ENCODE peak calls at places on chromosomes 1 and 21, in six cellular contexts. B is astrocyte of the spinal cord, E is right lobe of liver, R is pancreas, L is H1, M is coronary artery. X is an unnamed sample.

GRCh38 chr1:1079408-1080121 is 5.5 kb upstream of the RNF223 start:
- DNase-seq in R (peak; percentile 83), E (peak; percentile 88), L (no peak), B (peak; percentile 70), M (no peak), X (peak; percentile 90)

GRCh38 chr1:208047975-208048374 is 137.1 kb upstream of the CD34 start:
- DNase-seq in M (peak; percentile 84), E (no peak), L (no peak), R (no peak), B (peak; percentile 27), X (no peak)

GRCh38 chr21:30463713-30464112 is 16.5 kb downstream of the KRTAP19-1 start:
- DNase-seq in L (no peak), M (no peak), B (no peak), R (no peak), E (no peak), X (no peak)

GRCh38 chr21:40143822-40144525 is 276.7 kb downstream of the PCP4 start:
- DNase-seq in R (peak; percentile 12), M (no peak), B (peak; percentile 47), E (peak; percentile 33), L (no peak), X (peak; percentile 0)

GRCh38 chr1:15684468-15685283 is 556 bp downstream of the PLEKHM2 start:
- DNase-seq in R (peak; percentile 38), M (peak; percentile 83), B (no peak), E (peak; percentile 47), L (no peak), X (no peak)

GRCh38 chr1:109876617-109877319 is 33.9 kb upstream of the CSF1 start:
- DNase-seq in B (peak; percentile 64), M (no peak), R (no peak), E (no peak), L (no peak), X (no peak)

GRCh38 chr1:9240914-9241820 is 6.6 kb downstream of the H6PD start:
- DNase-seq in M (no peak), L (no peak), R (no peak), E (no peak), B (no peak), X (no peak)

GRCh38 chr1:237868814-237869600 is 21.7 kb downstream of the ZP4 start:
- DNase-seq in B (no peak), E (no peak), M (no peak), L (no peak), R (no peak), X (no peak)

GRCh38 chr1:26278835-26279597 is 870 bp upstream of the SH3BGRL3 start:
- DNase-seq in M (no peak), E (peak; percentile 40), R (peak; percentile 39), L (no peak), B (peak; percentile 42), X (no peak)

GRCh38 chr1:213986020-213986924 is 1.5 kb upstream of the PROX1 start:
- DNase-seq in B (no peak), M (no peak), R (no peak), L (no peak), E (no peak), X (no peak)

GRCh38 chr1:221782461-221782860 is 40.6 kb upstream of the DUSP10 start:
- DNase-seq in B (peak; percentile 31), E (no peak), M (no peak), R (no peak), L (no peak), X (no peak)

GRCh38 chr1:1304331-1305299 is 3.1 kb downstream of the ACAP3 start:
- DNase-seq in E (peak; percentile 70), M (no peak), R (peak; percentile 65), L (no peak), B (peak; percentile 67), X (no peak)

GRCh38 chr21:45640888-45641479 is 2.5 kb upstream of the PCBP3 start:
- DNase-seq in E (peak; percentile 53), B (peak; percentile 64), R (no peak), M (no peak), L (no peak), X (no peak)
- TF ChIP-seq CTCF in E (no peak), B (peak; percentile 18), R (no peak), M (no peak), L (peak; percentile 17), X (no peak)

GRCh38 chr1:203274603-203275381 is 30.5 kb upstream of the BTG2 start:
- DNase-seq in R (no peak), E (no peak), L (no peak), M (peak; percentile 92), B (no peak), X (no peak)

GRCh38 chr1:203272633-203273205 is 32.6 kb upstream of the BTG2 start:
- DNase-seq in E (no peak), M (no peak), L (no peak), B (no peak), R (no peak), X (no peak)

GRCh38 chr1:203273206-203273868 is 32.0 kb upstream of the BTG2 start:
- DNase-seq in M (peak; percentile 94), R (peak; percentile 86), E (peak; percentile 90), L (peak; percentile 46), B (peak; percentile 74), X (peak; percentile 57)

GRCh38 chr1:203275656-203276272 is 29.6 kb upstream of the BTG2 start:
- DNase-seq in B (no peak), E (no peak), L (no peak), M (no peak), R (no peak), X (no peak)

GRCh38 chr1:203273869-203274602 is 31.3 kb upstream of the BTG2 start:
- DNase-seq in M (no peak), L (no peak), E (peak; percentile 66), R (no peak), B (no peak), X (no peak)
- H3K4me3 ChIP-seq in M (peak overlapping the region; percentile 65), L (no peak overlapping the region), E (no peak overlapping the region), R (no peak overlapping the region), B (no peak overlapping the region), X (no peak overlapping the region)

GRCh38 chr1:189220750-189221149 is 1256.9 kb downstream of the BRINP3 start:
- DNase-seq in M (no peak), B (no peak), L (no peak), R (no peak), E (no peak), X (no peak)
- TF ChIP-seq CTCF in M (no peak), B (peak; percentile 52), L (peak; percentile 5), R (no peak), E (peak; percentile 39), X (peak; percentile 71)

DNA sequence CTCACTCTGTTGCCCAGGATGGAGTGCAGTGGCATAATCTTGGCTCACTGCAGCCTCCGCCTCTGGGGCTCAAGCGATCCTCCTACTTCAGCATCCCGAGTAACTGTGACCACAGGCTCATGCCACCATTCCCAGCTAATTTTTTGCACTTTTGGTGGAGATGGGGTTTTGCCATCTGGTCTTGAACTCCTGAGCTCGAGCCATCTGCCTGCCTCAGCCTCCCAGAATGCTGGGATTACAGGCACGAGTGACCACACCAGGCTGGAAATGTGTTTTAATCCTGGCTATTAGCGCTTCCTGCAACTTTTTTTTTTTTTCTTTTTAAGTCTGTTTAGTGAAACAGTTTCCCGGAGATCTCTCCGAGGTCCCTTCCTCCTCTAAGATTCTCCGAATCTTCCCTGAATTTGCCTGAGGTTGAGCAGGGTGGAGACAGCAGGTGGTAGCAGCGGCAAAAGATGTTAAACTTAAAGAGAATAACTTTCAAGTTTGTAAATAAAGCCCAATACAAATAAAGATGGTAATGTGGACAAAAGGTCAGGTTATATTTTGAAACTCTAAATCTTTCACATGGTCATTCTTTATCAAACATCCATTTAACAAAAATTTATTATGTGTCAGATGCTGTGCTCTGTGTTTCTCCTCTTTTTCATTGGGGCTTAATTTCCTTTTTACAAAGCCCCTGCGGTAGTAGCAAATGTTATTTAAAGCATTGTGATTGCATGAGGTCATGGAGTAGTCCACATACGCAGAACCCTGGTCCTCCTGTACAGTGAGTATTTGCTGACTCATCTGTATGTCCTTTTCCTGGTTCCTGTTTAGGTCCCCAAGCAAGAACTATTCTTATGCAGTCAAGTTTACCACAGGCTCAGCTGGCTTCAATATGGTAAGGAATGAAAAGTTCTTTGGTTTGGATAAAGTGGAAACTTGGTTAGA is 119.1 kb downstream of the ITSN1 start:
- DNase-seq in L (no peak), R (no peak), E (no peak), B (peak; percentile 99), M (no peak), X (peak; percentile 94)
- H3K4me3 ChIP-seq in L (no peak overlapping the region), R (no peak overlapping the region), E (no peak overlapping the region), B (peak overlapping the region; percentile 8), M (peak overlapping the region; percentile 23), X (no peak overlapping the region)

DNA sequence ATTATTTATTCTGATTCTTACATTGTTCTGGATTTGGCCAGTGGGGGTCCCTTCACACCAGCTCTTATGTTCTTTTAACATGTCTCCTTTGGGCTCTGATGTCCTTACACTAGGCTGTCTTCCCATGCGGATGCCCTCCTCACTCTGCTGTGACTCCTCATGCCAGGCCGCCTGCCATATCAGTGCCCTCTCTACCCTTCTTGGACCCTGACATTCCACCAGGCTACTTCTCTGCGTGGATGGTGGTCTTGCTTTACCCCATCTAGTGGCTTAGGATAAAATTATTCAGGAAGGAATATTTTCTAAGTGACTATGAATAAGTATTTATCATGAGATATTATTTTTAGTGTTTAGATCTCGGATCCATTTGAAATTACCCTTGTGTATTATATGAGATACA is 21.2 kb downstream of the ATF6 start:
- DNase-seq in L (no peak), R (no peak), E (no peak), B (no peak), M (no peak), X (no peak)
- TF ChIP-seq CTCF in L (no peak), R (no peak), E (no peak), B (peak; percentile 20), M (no peak), X (peak; percentile 30)

GRCh38 chr21:41929248-41929647 is 24.6 kb downstream of the C2CD2 start:
- DNase-seq in E (no peak), R (no peak), B (no peak), M (no peak), L (no peak), X (no peak)

GRCh38 chr21:41931041-41931451 is 22.8 kb downstream of the C2CD2 start:
- DNase-seq in R (no peak), E (no peak), M (no peak), B (no peak), L (no peak), X (no peak)

GRCh38 chr21:41932191-41932575 is 21.6 kb downstream of the C2CD2 start:
- DNase-seq in R (no peak), L (no peak), E (no peak), M (no peak), B (peak; percentile 89), X (no peak)

GRCh38 chr21:41932576-41933258 is 21.1 kb downstream of the C2CD2 start:
- DNase-seq in M (no peak), E (peak; percentile 66), R (no peak), B (no peak), L (no peak), X (no peak)

GRCh38 chr21:41933259-41934079 is 20.3 kb downstream of the C2CD2 start:
- DNase-seq in L (no peak), M (no peak), E (no peak), R (no peak), B (no peak), X (no peak)
- H3K4me3 ChIP-seq in L (no peak overlapping the region), M (peak overlapping the region; percentile 65), E (no peak overlapping the region), R (no peak overlapping the region), B (no peak overlapping the region), X (no peak overlapping the region)